ENCODE peak calls at places on chromosomes 5 and 9, in four cellular contexts. S is stromal cell of bone marrow, N is choroid plexus epithelial cell, R is osteocyte. X is an unnamed sample.

GRCh38 chr5:123810253-123810652 is 298.3 kb downstream of the CSNK1G3 start:
- DNase-seq in S (no peak), N (peak; percentile 64), R (no peak), X (no peak)

GRCh38 chr5:96062836-96063235 is 101.2 kb upstream of the ELL2 start:
- DNase-seq in S (no peak), N (no peak), R (no peak), X (no peak)

GRCh38 chr5:40906351-40906751 is 2.9 kb upstream of the C7 start:
- DNase-seq in S (no peak), N (no peak), R (no peak), X (no peak)

GRCh38 chr9:132486706-132487350 is 76.8 kb downstream of the CFAP77 start:
- DNase-seq in S (no peak), N (no peak), R (no peak), X (no peak)

GRCh38 chr5:5781335-5781734 is 358.9 kb downstream of the ICE1 start:
- DNase-seq in S (no peak), N (no peak), R (no peak), X (no peak)

GRCh38 chr5:15254607-15255006 is 245.4 kb upstream of the FBXL7 start:
- DNase-seq in S (no peak), N (peak; percentile 95), R (no peak), X (peak; percentile 82)

GRCh38 chr9:127500399-127500798 is 49.1 kb downstream of the LRSAM1 start:
- DNase-seq in S (no peak), N (no peak), R (no peak), X (no peak)

GRCh38 chr5:163571755-163572154 is 66.3 kb downstream of the MAT2B start:
- DNase-seq in S (peak; percentile 54), N (peak; percentile 82), R (no peak), X (peak; percentile 88)

GRCh38 chr5:145178667-145179523 is 656.2 kb downstream of the PRELID2 start:
- DNase-seq in S (no peak), N (no peak), R (no peak), X (peak; percentile 62)

GRCh38 chr9:4349841-4350418 is 50.1 kb upstream of the GLIS3 start:
- DNase-seq in S (no peak), N (no peak), R (no peak), X (no peak)

X was measured in fibroblast of pulmonary artery.